ENCODE peak calls at places on chromosomes 3 and 15, in eight cellular contexts. Q, D, W, E, A, L, U and J are unnamed samples.

GRCh38 chr15:72593838-72594237 is 60.7 kb upstream of the GOLGA6B start:
- DNase-seq in Q (no peak), D (no peak), W (no peak), E (no peak), A (no peak), L (no peak), U (no peak), J (no peak)

GRCh38 chr3:42654331-42655201 is 1.1 kb downstream of the ZBTB47 start:
- DNase-seq in Q (no peak), D (peak), W (peak), E (no peak), A (no peak), L (peak), U (peak), J (no peak)

GRCh38 chr3:63278171-63278999 is at the start of gene SYNPR:
- DNase-seq in Q (no peak), D (no peak), W (no peak), E (no peak), A (no peak), L (peak), U (no peak), J (no peak)

GRCh38 chr15:59691194-59691805 is 2.2 kb upstream of the BNIP2 start:
- DNase-seq in Q (peak), D (peak), W (peak), E (peak), A (peak), L (peak), U (no peak), J (no peak)

GRCh38 chr3:172877011-172877410 is 126.5 kb downstream of the ECT2 start:
- DNase-seq in Q (no peak), D (no peak), W (no peak), E (no peak), A (no peak), L (peak), U (no peak), J (no peak)

GRCh38 chr3:171772427-171773056 is 37.7 kb downstream of the PLD1 start:
- DNase-seq in Q (peak), D (peak), W (peak), E (peak), A (no peak), L (peak), U (peak), J (no peak)

GRCh38 chr3:17057316-17057715 is 172.6 kb downstream of the PLCL2 start:
- DNase-seq in Q (no peak), D (no peak), W (no peak), E (no peak), A (no peak), L (no peak), U (no peak), J (no peak)

GRCh38 chr15:95284933-95285401 is 1045.5 kb upstream of the NR2F2 start:
- DNase-seq in Q (no peak), D (no peak), W (no peak), E (peak), A (no peak), L (peak), U (no peak), J (no peak)

GRCh38 chr3:98914210-98915080 is 12.9 kb upstream of the DCBLD2 start:
- DNase-seq in Q (no peak), D (peak), W (peak), E (no peak), A (no peak), L (no peak), U (no peak), J (no peak)

GRCh38 chr3:27542469-27542868 is 58.3 kb upstream of the SLC4A7 start:
- DNase-seq in Q (no peak), D (no peak), W (no peak), E (no peak), A (no peak), L (no peak), U (no peak), J (no peak)

GRCh38 chr3:33915796-33916589 is 117.6 kb downstream of the PDCD6IP start:
- DNase-seq in Q (no peak), D (peak), W (peak), E (peak), A (no peak), L (peak), U (no peak), J (no peak)

GRCh38 chr15:39748276-39748675 is 34.4 kb downstream of the FSIP1 start:
- DNase-seq in Q (no peak), D (no peak), W (peak), E (no peak), A (no peak), L (no peak), U (no peak), J (no peak)

GRCh38 chr3:177772908-177773557 is 575.8 kb upstream of the TBL1XR1 start:
- DNase-seq in Q (no peak), D (no peak), W (no peak), E (no peak), A (no peak), L (no peak), U (no peak), J (no peak)

GRCh38 chr3:13419356-13420050 is 619 bp downstream of the NUP210 start:
- DNase-seq in Q (no peak), D (no peak), W (peak), E (peak), A (no peak), L (peak), U (peak), J (no peak)

GRCh38 chr15:90711418-90711824 is 5.7 kb upstream of the BLM start:
- DNase-seq in Q (no peak), D (no peak), W (no peak), E (no peak), A (no peak), L (no peak), U (no peak), J (no peak)

GRCh38 chr3:94101860-94102259 is 39.0 kb downstream of the NSUN3 start:
- DNase-seq in Q (peak), D (no peak), W (peak), E (no peak), A (no peak), L (peak), U (no peak), J (peak)

GRCh38 chr15:60720084-60720483 is 241.1 kb upstream of the ICE2 start:
- DNase-seq in Q (no peak), D (no peak), W (no peak), E (no peak), A (no peak), L (no peak), U (peak), J (no peak)

GRCh38 chr3:151301787-151302186 is 14.8 kb downstream of the GPR87 start:
- DNase-seq in Q (no peak), D (no peak), W (no peak), E (no peak), A (no peak), L (no peak), U (no peak), J (no peak)

GRCh38 chr15:62483817-62484216 is 318.7 kb upstream of the C2CD4B start:
- DNase-seq in Q (no peak), D (no peak), W (no peak), E (no peak), A (no peak), L (no peak), U (no peak), J (no peak)

GRCh38 chr15:56763496-56763895 is 30.2 kb upstream of the ZNF280D start:
- DNase-seq in Q (no peak), D (no peak), W (no peak), E (no peak), A (no peak), L (no peak), U (no peak), J (no peak)

GRCh38 chr3:127064391-127065137 is 81.6 kb downstream of the PLXNA1 start:
- DNase-seq in Q (peak), D (no peak), W (no peak), E (no peak), A (no peak), L (no peak), U (no peak), J (no peak)

GRCh38 chr15:69974321-69974720 is 123.4 kb downstream of the TLE3 start:
- DNase-seq in Q (no peak), D (no peak), W (no peak), E (no peak), A (no peak), L (no peak), U (no peak), J (no peak)

GRCh38 chr3:57755368-57756021 is 614 bp upstream of the SLMAP start:
- DNase-seq in Q (peak), D (peak), W (peak), E (peak), A (no peak), L (peak), U (peak), J (no peak)

GRCh38 chr3:139718415-139718814 is 40.6 kb upstream of the NMNAT3 start:
- DNase-seq in Q (peak), D (peak), W (peak), E (no peak), A (no peak), L (peak), U (no peak), J (no peak)

GRCh38 chr3:21484323-21485154 is 266.5 kb downstream of the ZNF385D start:
- DNase-seq in Q (no peak), D (peak), W (peak), E (peak), A (peak), L (peak), U (peak), J (peak)

GRCh38 chr15:31261266-31262142 is 65.1 kb upstream of the KLF13 start:
- DNase-seq in Q (no peak), D (no peak), W (no peak), E (no peak), A (no peak), L (no peak), U (no peak), J (no peak)

GRCh38 chr3:114839476-114839875 is 307.6 kb downstream of the ZBTB20 start:
- DNase-seq in Q (no peak), D (no peak), W (peak), E (no peak), A (no peak), L (no peak), U (no peak), J (no peak)

GRCh38 chr15:100995471-100996430 is 76.6 kb downstream of the LRRK1 start:
- DNase-seq in Q (no peak), D (no peak), W (no peak), E (no peak), A (no peak), L (no peak), U (no peak), J (no peak)

GRCh38 chr3:197926418-197926817 is 23.6 kb upstream of the RPL35A start:
- DNase-seq in Q (no peak), D (no peak), W (peak), E (no peak), A (no peak), L (peak), U (peak), J (no peak)

GRCh38 chr3:32437898-32438297 is 46.2 kb downstream of the CMTM7 start:
- DNase-seq in Q (no peak), D (no peak), W (no peak), E (no peak), A (no peak), L (no peak), U (no peak), J (no peak)

GRCh38 chr3:11379824-11380281 is 107.7 kb downstream of the ATG7 start:
- DNase-seq in Q (no peak), D (no peak), W (no peak), E (no peak), A (no peak), L (no peak), U (no peak), J (no peak)

GRCh38 chr15:48645558-48646330 is at the start of gene FBN1:
- DNase-seq in Q (no peak), D (peak), W (peak), E (peak), A (peak), L (peak), U (no peak), J (no peak)

GRCh38 chr3:176951144-176951543 is 246.1 kb downstream of the TBL1XR1 start:
- DNase-seq in Q (no peak), D (no peak), W (no peak), E (no peak), A (no peak), L (no peak), U (no peak), J (no peak)

GRCh38 chr15:74235962-74236361 is at the start of gene CCDC33:
- DNase-seq in Q (no peak), D (no peak), W (no peak), E (peak), A (peak), L (no peak), U (no peak), J (no peak)

GRCh38 chr15:58473720-58474119 is 41.9 kb downstream of the LIPC start:
- DNase-seq in Q (no peak), D (no peak), W (peak), E (no peak), A (peak), L (no peak), U (no peak), J (no peak)

GRCh38 chr15:39455502-39455991 is 125.3 kb upstream of the THBS1 start:
- DNase-seq in Q (no peak), D (peak), W (peak), E (no peak), A (no peak), L (no peak), U (peak), J (no peak)

GRCh38 chr3:46960801-46961200 is 15.7 kb downstream of the CCDC12 start:
- DNase-seq in Q (no peak), D (no peak), W (no peak), E (no peak), A (no peak), L (no peak), U (no peak), J (no peak)

GRCh38 chr3:46958469-46959168 is 17.9 kb downstream of the CCDC12 start:
- DNase-seq in Q (no peak), D (no peak), W (no peak), E (no peak), A (no peak), L (no peak), U (no peak), J (no peak)

GRCh38 chr3:46959169-46959515 is 17.4 kb downstream of the CCDC12 start:
- DNase-seq in Q (no peak), D (no peak), W (no peak), E (no peak), A (no peak), L (no peak), U (no peak), J (no peak)

GRCh38 chr3:46962427-46962826 is 14.1 kb downstream of the CCDC12 start:
- DNase-seq in Q (no peak), D (no peak), W (no peak), E (no peak), A (no peak), L (no peak), U (no peak), J (no peak)

DNA sequence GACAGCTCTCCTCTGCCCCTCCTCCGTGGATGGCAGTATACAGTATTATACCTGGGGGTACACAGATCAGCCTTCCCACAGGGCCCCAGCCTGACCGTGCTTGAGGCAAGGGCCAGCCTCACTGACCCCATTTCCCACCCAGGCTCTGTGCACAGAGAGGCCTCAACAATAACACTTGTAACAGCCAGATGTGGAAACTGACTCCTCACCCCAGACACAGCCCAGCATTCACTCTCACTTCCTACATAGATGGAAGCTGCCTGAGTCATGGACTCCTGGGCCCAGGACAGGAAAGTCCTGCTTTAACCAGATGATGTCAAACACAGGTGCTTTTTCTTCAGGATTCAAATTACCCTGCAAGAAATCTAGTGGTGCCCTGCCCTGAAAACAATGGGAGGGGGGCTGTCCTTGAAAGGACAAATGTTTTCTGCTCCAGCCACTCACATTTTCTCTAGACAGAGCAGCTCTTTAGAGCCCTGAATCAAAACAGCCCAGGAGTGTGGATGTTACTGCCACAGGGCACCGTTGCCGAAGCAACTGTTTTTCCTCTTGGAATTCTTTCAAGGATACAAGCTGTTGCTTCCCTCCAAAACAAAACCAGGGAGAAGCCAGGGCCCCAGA is 16.4 kb downstream of the CCDC12 start:
- DNase-seq in Q (no peak), D (no peak), W (no peak), E (no peak), A (no peak), L (peak), U (no peak), J (no peak)
- TF ChIP-seq REST in Q (no peak), D (no peak), W (no peak), E (no peak), A (no peak), L (no peak), U (no peak), J (no peak)

DNA sequence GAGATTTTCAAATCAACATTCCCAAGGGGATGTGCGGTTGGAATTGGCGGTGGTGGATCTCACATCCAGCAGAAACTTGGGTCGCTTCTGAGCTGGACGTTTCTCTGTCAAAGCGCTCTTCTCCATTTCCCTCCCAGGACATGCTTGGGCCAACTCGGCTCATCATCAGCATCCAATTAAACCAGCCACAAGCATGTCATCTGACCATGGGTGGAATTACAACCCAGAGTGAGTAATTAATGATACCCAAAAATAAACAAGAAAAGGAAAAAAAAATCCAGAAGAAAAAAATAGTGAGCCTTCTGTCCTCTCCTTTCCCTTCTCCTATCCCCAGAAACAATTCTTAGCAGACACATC is 111.2 kb downstream of the XXYLT1 start:
- DNase-seq in Q (no peak), D (no peak), W (no peak), E (no peak), A (no peak), L (no peak), U (no peak), J (no peak)
- TF ChIP-seq REST in Q (no peak), D (no peak), W (no peak), E (no peak), A (no peak), L (no peak), U (no peak), J (no peak)

GRCh38 chr3:132084982-132085381 is 50.2 kb upstream of the CPNE4 start:
- DNase-seq in Q (no peak), D (no peak), W (no peak), E (no peak), A (no peak), L (no peak), U (no peak), J (no peak)

GRCh38 chr3:132083159-132083558 is 48.3 kb upstream of the CPNE4 start:
- DNase-seq in Q (no peak), D (peak), W (peak), E (no peak), A (no peak), L (no peak), U (no peak), J (no peak)

GRCh38 chr3:132083583-132084372 is 49.0 kb upstream of the CPNE4 start:
- DNase-seq in Q (no peak), D (no peak), W (peak), E (no peak), A (no peak), L (peak), U (no peak), J (no peak)

DNA sequence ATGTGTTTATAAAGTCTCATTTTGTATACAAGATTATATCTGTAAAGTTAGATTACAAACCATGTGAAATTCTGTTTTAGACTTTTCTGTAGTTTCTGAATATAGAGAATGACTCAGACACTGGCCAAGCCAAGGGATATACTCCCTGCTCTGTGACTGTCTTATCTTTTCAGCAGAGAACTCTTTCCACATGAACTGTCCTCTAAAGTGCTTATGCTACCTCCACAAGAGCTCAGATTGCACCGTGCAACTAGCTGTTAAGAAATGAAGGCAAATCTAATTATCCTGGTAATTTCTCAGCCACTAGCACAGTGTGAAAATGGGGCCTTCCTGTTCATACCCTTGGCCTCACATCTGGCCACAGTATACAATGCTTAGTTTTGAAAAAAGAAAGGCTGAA is 44.3 kb upstream of the CPNE4 start:
- DNase-seq in Q (no peak), D (no peak), W (no peak), E (no peak), A (no peak), L (no peak), U (no peak), J (no peak)
- TF ChIP-seq REST in Q (no peak), D (no peak), W (no peak), E (no peak), A (no peak), L (no peak), U (no peak), J (no peak)

GRCh38 chr3:54632834-54633233 is 295.0 kb downstream of the LRTM1 start:
- DNase-seq in Q (no peak), D (no peak), W (no peak), E (no peak), A (no peak), L (no peak), U (no peak), J (no peak)

GRCh38 chr3:54628888-54629368 is 298.9 kb downstream of the LRTM1 start:
- DNase-seq in Q (no peak), D (no peak), W (no peak), E (no peak), A (no peak), L (no peak), U (no peak), J (no peak)

GRCh38 chr3:54631507-54632280 is 296.2 kb downstream of the LRTM1 start:
- DNase-seq in Q (no peak), D (no peak), W (no peak), E (no peak), A (no peak), L (no peak), U (no peak), J (no peak)

GRCh38 chr3:54632281-54632665 is 295.6 kb downstream of the LRTM1 start:
- DNase-seq in Q (no peak), D (no peak), W (no peak), E (no peak), A (no peak), L (no peak), U (no peak), J (no peak)

GRCh38 chr3:54630111-54630623 is 297.7 kb downstream of the LRTM1 start:
- DNase-seq in Q (no peak), D (no peak), W (no peak), E (no peak), A (no peak), L (peak), U (no peak), J (no peak)
- TF ChIP-seq REST in Q (no peak), D (no peak), W (no peak), E (no peak), A (no peak), L (no peak), U (no peak), J (no peak)

GRCh38 chr3:134326126-134326525 is 48.1 kb downstream of the AMOTL2 start:
- DNase-seq in Q (no peak), D (no peak), W (no peak), E (no peak), A (no peak), L (peak), U (no peak), J (no peak)
- TF ChIP-seq REST in Q (no peak), D (no peak), W (no peak), E (no peak), A (no peak), L (no peak), U (no peak), J (no peak)